ENCODE peak calls at places on chromosomes 3 and 15, in seven cellular contexts. R is A673, M is body of pancreas, Q is heart right ventricle, B is breast epithelium, K is A549, N is aorta. G is an unnamed sample.
A peak's percentile ranks its signal among the peaks of the same experiment; 100 is the strongest.

GRCh38 chr3:45479627-45480026 is 91.3 kb downstream of the LARS2 start:
- DNase-seq in R (peak; percentile 17), K (no peak), M (no peak), Q (no peak), N (no peak), B (no peak), G (no peak)

GRCh38 chr3:150215616-150216015 is 192.5 kb upstream of the TSC22D2 start:
- DNase-seq in B (no peak), Q (no peak), M (no peak), N (no peak), K (no peak), R (no peak), G (no peak)

GRCh38 chr3:39408493-39409372 is 2.2 kb downstream of the RPSA start:
- DNase-seq in M (peak; percentile 19), N (no peak), B (no peak), Q (no peak), K (no peak), R (no peak), G (no peak)

GRCh38 chr3:43155464-43156121 is 49.7 kb upstream of the POMGNT2 start:
- DNase-seq in K (peak; percentile 54), B (peak; percentile 27), N (peak; percentile 76), M (peak; percentile 75), Q (peak; percentile 48), R (peak; percentile 68), G (no peak)

GRCh38 chr15:63052961-63053698 is 10.6 kb downstream of the TPM1 start:
- DNase-seq in K (peak; percentile 68), B (peak; percentile 83), N (peak; percentile 64), Q (peak; percentile 36), R (no peak), M (peak; percentile 39), G (no peak)

GRCh38 chr3:123431658-123432323 is 17.1 kb downstream of the ADCY5 start:
- DNase-seq in M (no peak), B (no peak), Q (no peak), N (peak; percentile 5), R (no peak), K (no peak), G (no peak)

GRCh38 chr3:159786489-159787181 is 202.0 kb upstream of the IL12A start:
- DNase-seq in N (no peak), Q (no peak), M (no peak), B (no peak), R (no peak), K (peak; percentile 57), G (no peak)

GRCh38 chr3:14764331-14765064 is 54.3 kb upstream of the FGD5 start:
- DNase-seq in M (no peak), Q (no peak), N (no peak), B (no peak), K (no peak), R (no peak), G (no peak)

GRCh38 chr3:42960781-42961180 is 18.3 kb upstream of the GASK1A start:
- DNase-seq in B (no peak), K (no peak), R (no peak), N (no peak), M (no peak), Q (no peak), G (no peak)

GRCh38 chr3:32571192-32571485 is 481 bp upstream of the DYNC1LI1 start:
- DNase-seq in N (no peak), M (no peak), B (no peak), Q (no peak), R (no peak), K (no peak), G (no peak)

GRCh38 chr15:42691308-42691707 is 45.6 kb downstream of the CDAN1 start:
- DNase-seq in Q (no peak), B (no peak), K (no peak), M (no peak), N (no peak), R (no peak), G (no peak)

GRCh38 chr3:69649120-69649519 is 90.1 kb upstream of the MITF start:
- DNase-seq in N (no peak), Q (no peak), B (no peak), R (no peak), K (peak; percentile 29), M (no peak), G (no peak)

GRCh38 chr3:153260681-153261080 is 98.7 kb downstream of the RAP2B start:
- DNase-seq in R (no peak), B (no peak), M (no peak), Q (no peak), N (no peak), K (no peak), G (no peak)

GRCh38 chr3:159252274-159252673 is 450.4 kb downstream of the MFSD1 start:
- DNase-seq in K (no peak), N (no peak), R (no peak), Q (no peak), M (no peak), B (no peak), G (no peak)

GRCh38 chr15:70817266-70817665 is 36.7 kb downstream of the LARP6 start:
- DNase-seq in B (no peak), K (no peak), M (no peak), R (no peak), Q (no peak), N (no peak), G (no peak)

GRCh38 chr3:142210608-142211007 is 14.8 kb downstream of the GK5 start:
- DNase-seq in N (no peak), M (no peak), B (no peak), R (no peak), K (no peak), Q (no peak), G (no peak)

GRCh38 chr3:142213298-142213697 is 12.1 kb downstream of the GK5 start:
- DNase-seq in N (peak; percentile 49), Q (no peak), K (no peak), B (no peak), R (no peak), M (no peak), G (no peak)

GRCh38 chr3:142210144-142210543 is 15.2 kb downstream of the GK5 start:
- DNase-seq in K (no peak), M (no peak), R (no peak), B (no peak), Q (no peak), N (no peak), G (no peak)

GRCh38 chr3:142211034-142211433 is 14.4 kb downstream of the GK5 start:
- DNase-seq in M (no peak), N (no peak), R (peak; percentile 45), B (no peak), K (peak; percentile 7), Q (no peak), G (no peak)

GRCh38 chr3:142209655-142210054 is 15.7 kb downstream of the GK5 start:
- DNase-seq in M (no peak), B (no peak), K (no peak), R (peak; percentile 81), N (peak; percentile 50), Q (no peak), G (no peak)
- H3K27ac ChIP-seq in M (no peak overlapping the region), B (peak overlapping the region; percentile 76), K (no peak overlapping the region), R (no peak overlapping the region), N (no peak overlapping the region), Q (peak overlapping the region; percentile 65), G (no peak overlapping the region)

DNA sequence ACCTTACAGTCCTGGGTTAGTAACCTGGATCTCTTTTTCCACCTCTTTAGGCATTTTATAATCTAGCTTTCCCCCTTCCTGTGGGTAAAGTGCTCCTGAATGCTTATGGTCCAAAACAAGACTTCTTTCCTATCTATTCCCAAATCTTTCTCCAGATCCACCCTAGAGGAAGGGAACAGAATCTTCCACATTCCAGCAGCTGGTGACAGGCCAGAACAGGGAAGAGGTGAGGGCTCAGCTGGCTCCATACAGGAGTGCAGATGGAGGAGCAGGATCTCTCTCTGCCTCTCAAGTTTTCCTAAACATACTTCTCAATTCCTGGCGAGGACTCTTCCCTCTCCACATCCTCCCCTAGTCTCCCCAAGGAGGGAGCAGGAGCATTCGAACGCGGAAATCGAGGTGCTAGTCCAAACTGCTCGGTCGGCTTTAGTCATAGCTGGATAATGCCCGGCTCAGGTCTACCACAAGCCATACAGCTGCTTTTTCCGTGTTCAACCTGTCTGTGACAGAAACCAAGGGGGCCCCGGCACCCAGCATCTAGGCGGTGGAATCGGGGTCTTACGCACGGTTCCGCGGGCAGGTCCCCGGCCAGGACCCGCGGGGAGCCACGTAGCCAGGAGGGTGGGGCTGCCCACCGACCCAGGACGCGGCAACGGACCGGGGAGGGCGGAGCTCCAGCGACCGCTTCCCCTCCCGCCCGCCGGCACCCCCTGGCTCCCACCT is 4.0 kb downstream of the RASSF1 start:
- DNase-seq in R (no peak), Q (no peak), N (no peak), M (no peak), B (no peak), K (no peak), G (no peak)
- H3K4me1 ChIP-seq in R (no peaks in the 10 kb centered on the region), Q (peaks cover 59% of the 10 kb centered on the region), N (no peaks in the 10 kb centered on the region), M (peaks cover 48% of the 10 kb centered on the region), B (peaks cover 19% of the 10 kb centered on the region), K (peaks cover 29% of the 10 kb centered on the region), G (peaks cover 43% of the 10 kb centered on the region)

GRCh38 chr3:196115678-196116083 is 33.8 kb upstream of the TFRC start:
- DNase-seq in K (no peak), N (no peak), B (no peak), Q (no peak), R (no peak), M (no peak), G (no peak)

GRCh38 chr3:196122688-196123046 is 40.8 kb upstream of the TFRC start:
- DNase-seq in K (no peak), N (no peak), B (no peak), M (no peak), R (no peak), Q (no peak), G (no peak)

GRCh38 chr3:196120291-196120951 is 38.5 kb upstream of the TFRC start:
- DNase-seq in Q (peak; percentile 18), K (no peak), M (no peak), N (peak; percentile 71), B (no peak), R (no peak), G (peak; percentile 8)

GRCh38 chr3:196122021-196122687 is 40.3 kb upstream of the TFRC start:
- DNase-seq in K (no peak), R (no peak), Q (no peak), B (no peak), M (no peak), N (no peak), G (no peak)

DNA sequence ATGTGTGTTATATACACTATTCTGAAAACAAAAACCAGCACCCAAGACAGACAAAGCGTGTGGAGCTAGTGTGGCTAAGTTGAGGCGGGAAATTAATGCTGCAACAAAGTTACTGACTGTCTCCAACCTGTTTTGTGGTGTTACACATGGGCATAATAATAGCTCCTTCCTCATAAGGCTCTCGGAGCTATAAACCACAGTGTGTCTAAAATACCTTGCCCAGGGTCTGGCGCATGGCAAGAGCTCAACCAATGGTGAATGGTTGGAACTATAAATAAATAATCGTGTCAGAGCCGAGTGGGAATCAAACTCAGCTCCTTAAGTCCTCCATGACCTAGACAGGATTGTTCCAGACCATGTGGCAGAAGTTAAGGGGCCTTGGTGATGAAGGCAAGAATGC is 35.9 kb upstream of the TFRC start:
- DNase-seq in K (no peak), N (no peak), B (no peak), R (no peak), Q (no peak), M (no peak), G (no peak)
- H3K4me3 ChIP-seq in K (no peak overlapping the region), N (no peak overlapping the region), B (no peak overlapping the region), R (no peak overlapping the region), Q (no peak overlapping the region), M (no peak overlapping the region), G (no peak overlapping the region)

DNA sequence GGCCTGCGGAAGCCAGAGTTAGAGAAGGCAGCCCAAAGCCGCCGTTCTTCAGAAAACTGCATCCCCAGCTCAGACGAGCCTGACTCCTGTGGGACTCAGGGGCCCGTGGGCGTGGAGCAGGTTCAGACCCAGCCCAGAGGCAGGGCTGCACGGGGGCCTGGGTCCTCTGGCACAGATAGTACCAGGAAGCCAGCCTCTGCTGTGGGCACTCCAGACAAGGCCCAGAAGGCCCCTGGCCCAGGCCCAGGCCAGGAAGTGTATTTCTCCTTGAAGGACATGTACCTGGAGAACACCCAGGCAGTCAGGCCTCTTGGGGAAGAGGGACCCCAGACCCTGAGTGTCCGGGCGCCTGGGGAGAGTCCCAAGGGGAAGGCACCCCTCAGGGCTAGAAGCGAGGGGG is 23.1 kb downstream of the ALPK3 start:
- DNase-seq in M (peak; percentile 79), K (no peak), N (no peak), B (no peak), Q (no peak), R (no peak), G (no peak)
- H3K27ac ChIP-seq in M (peak overlapping the region; percentile 95), K (peak overlapping the region; percentile 77), N (peak overlapping the region; percentile 85), B (peak overlapping the region; percentile 57), Q (peak overlapping the region; percentile 94), R (no peak overlapping the region), G (no peak overlapping the region)

G was measured in naive thymus-derived CD4-positive, alpha-beta T cell.